ENCODE peak calls at places on chromosome 18, in six cellular contexts. J is CD8-positive, alpha-beta T cell; H is CD4-positive, CD25-positive, alpha-beta regulatory T cell; F is mammary epithelial cell; X is heart left ventricle; E is AG09309. V is an unnamed sample.

GRCh38 chr18:13107074-13107473 is 111.5 kb upstream of the LDLRAD4 start:
- DNase-seq in H (no peak), E (no peak), F (no peak), X (no peak), J (no peak), V (peak)

GRCh38 chr18:13581496-13581895 is 144.9 kb downstream of the FAM210A start:
- DNase-seq in F (no peak), J (no peak), E (no peak), H (no peak), X (no peak), V (no peak)

GRCh38 chr18:8175486-8176061 is 433.7 kb upstream of the RAB12 start:
- DNase-seq in F (no peak), X (no peak), E (no peak), J (no peak), H (no peak), V (no peak)

GRCh38 chr18:22550366-22550765 is 132.7 kb upstream of the CTAGE1 start:
- DNase-seq in H (no peak), F (peak), X (no peak), E (no peak), J (no peak), V (no peak)

GRCh38 chr18:75524181-75524580 is 96.7 kb upstream of the SMIM21 start:
- DNase-seq in H (no peak), E (no peak), F (no peak), J (no peak), X (no peak), V (no peak)

GRCh38 chr18:31603335-31603734 is 11.7 kb downstream of the TTR start:
- DNase-seq in H (no peak), X (no peak), E (no peak), J (no peak), F (peak), V (no peak)

GRCh38 chr18:58527116-58528010 is 101.5 kb downstream of the ALPK2 start:
- DNase-seq in X (no peak), F (no peak), E (no peak), J (no peak), H (no peak), V (no peak)

GRCh38 chr18:37575646-37576045 is 10.0 kb upstream of the CELF4 start:
- DNase-seq in J (no peak), F (no peak), X (no peak), H (no peak), E (no peak), V (no peak)

GRCh38 chr18:42486296-42486695 is 531.3 kb downstream of the PIK3C3 start:
- DNase-seq in J (no peak), E (no peak), X (no peak), H (no peak), F (no peak), V (no peak)

GRCh38 chr18:12659904-12660605 is 2.1 kb upstream of the SPIRE1 start:
- DNase-seq in E (no peak), J (no peak), X (peak), F (peak), H (peak), V (no peak)

GRCh38 chr18:8426401-8426800 is 182.8 kb upstream of the RAB12 start:
- DNase-seq in X (no peak), F (no peak), E (no peak), H (no peak), J (no peak), V (no peak)

GRCh38 chr18:58556333-58557012 is 72.4 kb downstream of the ALPK2 start:
- DNase-seq in X (peak), F (no peak), J (no peak), H (no peak), E (no peak), V (no peak)

GRCh38 chr18:63213331-63213900 is 106.2 kb downstream of the BCL2 start:
- DNase-seq in E (no peak), F (no peak), X (no peak), H (peak), J (no peak), V (no peak)

GRCh38 chr18:33184918-33185317 is 255.6 kb downstream of the CCDC178 start:
- DNase-seq in E (no peak), X (no peak), J (no peak), F (no peak), H (no peak), V (no peak)

GRCh38 chr18:37483221-37483971 is 82.2 kb downstream of the CELF4 start:
- DNase-seq in X (no peak), E (no peak), H (no peak), J (no peak), F (peak), V (no peak)

GRCh38 chr18:13161276-13161899 is 57.2 kb upstream of the LDLRAD4 start:
- DNase-seq in X (no peak), J (no peak), F (no peak), H (no peak), E (no peak), V (no peak)

GRCh38 chr18:48562075-48562474 is 23.2 kb downstream of the CTIF start:
- DNase-seq in F (no peak), E (no peak), X (no peak), H (no peak), J (no peak), V (no peak)

GRCh38 chr18:55753643-55754255 is 165.8 kb upstream of the TCF4 start:
- DNase-seq in H (no peak), J (no peak), X (no peak), E (no peak), F (peak), V (no peak)

GRCh38 chr18:78399992-78400503 is 579.6 kb upstream of the SALL3 start:
- DNase-seq in X (no peak), H (no peak), E (no peak), F (no peak), J (no peak), V (no peak)

GRCh38 chr18:35267809-35268208 is 22.2 kb downstream of the ZSCAN30 start:
- DNase-seq in F (no peak), E (no peak), X (peak), J (no peak), H (no peak), V (no peak)
- H3K4me3 ChIP-seq in F (no peak), E (no peak), X (peak), J (peak), H (peak), V (peak)

GRCh38 chr18:2905802-2906521 is 59.2 kb downstream of the EMILIN2 start:
- DNase-seq in F (no peak), H (peak), X (peak), E (no peak), J (no peak), V (no peak)
- H3K4me3 ChIP-seq in F (peak), H (no peak), X (peak), E (peak), J (peak), V (peak)

GRCh38 chr18:457533-457932 is 43.0 kb downstream of the COLEC12 start:
- DNase-seq in X (no peak), E (no peak), J (no peak), H (no peak), F (no peak), V (no peak)

GRCh38 chr18:456361-456821 is 44.1 kb downstream of the COLEC12 start:
- DNase-seq in H (no peak), X (peak), J (no peak), F (no peak), E (peak), V (no peak)

GRCh38 chr18:458016-458415 is 42.5 kb downstream of the COLEC12 start:
- DNase-seq in H (no peak), F (no peak), E (no peak), X (no peak), J (no peak), V (no peak)

GRCh38 chr18:459801-460200 is 40.7 kb downstream of the COLEC12 start:
- DNase-seq in J (no peak), E (no peak), F (no peak), H (no peak), X (no peak), V (no peak)

DNA sequence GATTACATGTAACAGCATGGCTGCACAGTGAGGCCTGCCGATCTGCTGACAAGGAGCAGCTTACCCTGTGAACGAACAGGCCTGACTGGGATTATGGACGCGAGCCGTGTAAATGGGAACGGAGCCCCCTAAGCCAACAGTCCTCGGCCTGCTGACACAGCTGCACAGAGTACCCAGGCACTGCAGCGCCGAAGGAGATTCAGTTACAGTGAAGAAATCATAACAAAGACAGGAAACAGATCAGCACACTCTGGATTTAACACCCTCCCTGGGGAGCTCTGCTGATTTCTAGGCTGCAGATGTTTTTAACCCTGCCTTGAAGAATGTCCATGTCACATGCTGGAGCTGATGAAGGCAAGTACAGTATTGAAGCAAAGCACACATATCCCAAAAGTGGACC is 43.4 kb downstream of the COLEC12 start:
- DNase-seq in E (peak), F (no peak), X (peak), H (no peak), J (no peak), V (no peak)
- H3K4me3 ChIP-seq in E (no peak), F (no peak), X (peak), H (no peak), J (no peak), V (no peak)

DNA sequence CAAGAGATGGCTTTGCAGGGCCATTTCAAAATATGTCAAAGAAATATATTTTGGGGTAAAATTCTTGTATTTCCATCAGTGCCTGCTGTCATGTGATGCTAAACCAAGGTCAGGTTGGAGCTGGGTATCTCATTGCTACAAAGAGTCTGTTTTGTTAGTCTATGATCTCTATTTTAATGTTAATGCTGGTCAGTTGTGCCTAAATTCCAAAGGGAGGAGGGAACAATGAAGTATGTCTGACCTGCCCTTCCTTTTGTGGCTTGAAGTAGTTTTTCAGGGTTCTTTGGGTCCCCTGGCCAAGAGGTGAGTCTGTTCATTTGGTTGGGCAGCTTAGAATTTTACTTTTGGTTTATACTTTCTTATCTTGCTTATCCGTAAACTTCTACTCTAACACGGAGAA is 61.6 kb upstream of the DYNAP start:
- DNase-seq in F (no peak), J (no peak), H (no peak), E (no peak), X (no peak), V (no peak)
- H3K4me3 ChIP-seq in F (no peak), J (no peak), H (no peak), E (no peak), X (no peak), V (no peak)

DNA sequence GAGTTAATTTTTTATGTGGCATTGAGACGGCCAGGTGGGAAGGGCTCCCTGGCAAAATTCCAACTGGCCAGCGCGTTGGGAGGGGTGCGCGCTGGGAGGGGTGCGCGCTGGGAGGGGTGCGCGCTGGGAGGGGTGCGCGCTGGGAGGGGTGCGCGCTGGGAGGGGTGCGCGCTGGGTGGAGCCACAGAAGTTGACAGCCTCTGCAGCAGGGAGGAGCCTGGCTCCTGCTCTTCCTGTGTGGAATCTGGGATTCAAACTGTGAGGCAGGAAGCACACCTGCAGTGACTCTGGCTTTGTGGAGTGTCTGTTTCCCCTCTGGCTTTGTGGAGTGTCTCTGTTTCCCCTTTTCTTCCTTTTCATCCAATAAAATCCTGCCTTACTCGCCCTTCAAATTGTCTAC is 147.9 kb upstream of the CBLN2 start:
- DNase-seq in J (no peak), H (no peak), X (no peak), E (no peak), F (no peak), V (no peak)
- H3K4me3 ChIP-seq in J (no peak), H (no peak), X (no peak), E (no peak), F (no peak), V (no peak)